ENCODE peak calls at places on chromosome 19, in five cellular contexts. X, H, P, Q and C are unnamed samples.

GRCh38 chr19:55116232-55117062 is 990 bp downstream of the PPP1R12C start:
- DNase-seq in X (peak; percentile 38), H (peak; percentile 68), P (peak; percentile 56), Q (peak; percentile 64), C (peak; percentile 78)

GRCh38 chr19:16066611-16067104 is 9.6 kb upstream of the TPM4 start:
- DNase-seq in X (no peak), H (no peak), P (no peak), Q (peak; percentile 54), C (no peak)

GRCh38 chr19:2271516-2272103 is 10.4 kb downstream of the PEAK3 start:
- DNase-seq in X (no peak), H (peak; percentile 68), P (no peak), Q (peak; percentile 75), C (no peak)

GRCh38 chr19:33418871-33419762 is 45.6 kb downstream of the CEBPG start:
- DNase-seq in X (no peak), H (no peak), P (no peak), Q (no peak), C (no peak)

GRCh38 chr19:13012690-13013608 is 17.7 kb downstream of the NFIX start:
- DNase-seq in X (no peak), H (peak; percentile 80), P (no peak), Q (peak; percentile 77), C (no peak)

GRCh38 chr19:42095814-42096230 is 19.9 kb downstream of the ZNF574 start:
- DNase-seq in X (no peak), H (no peak), P (no peak), Q (no peak), C (no peak)

GRCh38 chr19:3964256-3965194 is 6.4 kb downstream of the DAPK3 start:
- DNase-seq in X (no peak), H (no peak), P (no peak), Q (no peak), C (no peak)

GRCh38 chr19:5694952-5695648 is 5.0 kb downstream of the RPL36 start:
- DNase-seq in X (no peak), H (no peak), P (no peak), Q (no peak), C (no peak)

GRCh38 chr19:44552324-44552723 is 22.8 kb upstream of the CEACAM20 start:
- DNase-seq in X (peak; percentile 35), H (peak; percentile 30), P (peak; percentile 21), Q (peak; percentile 51), C (no peak)

GRCh38 chr19:5563941-5564612 is 3.7 kb downstream of the TINCR start:
- DNase-seq in X (no peak), H (peak; percentile 42), P (no peak), Q (peak; percentile 82), C (no peak)

GRCh38 chr19:52600639-52601024 is 30.5 kb downstream of the ZNF701 start:
- DNase-seq in X (no peak), H (no peak), P (peak; percentile 2), Q (no peak), C (no peak)

GRCh38 chr19:6718741-6719539 is 1.5 kb downstream of the C3 start:
- DNase-seq in X (no peak), H (no peak), P (no peak), Q (peak; percentile 19), C (no peak)

GRCh38 chr19:42122691-42123607 is 9.3 kb downstream of the POU2F2 start:
- DNase-seq in X (peak; percentile 71), H (no peak), P (peak; percentile 76), Q (peak; percentile 75), C (peak; percentile 36)

GRCh38 chr19:55018216-55018615 is 19.8 kb downstream of the GP6 start:
- DNase-seq in X (no peak), H (no peak), P (no peak), Q (no peak), C (no peak)

GRCh38 chr19:44303976-44304568 is 753 bp downstream of the ZNF235 start:
- DNase-seq in X (no peak), H (peak; percentile 57), P (no peak), Q (peak; percentile 58), C (no peak)

GRCh38 chr19:11480927-11481776 is at the start of gene ELAVL3:
- DNase-seq in X (no peak), H (no peak), P (no peak), Q (no peak), C (no peak)

GRCh38 chr19:991174-991931 is 7.2 kb downstream of the WDR18 start:
- DNase-seq in X (peak; percentile 64), H (peak; percentile 47), P (peak; percentile 61), Q (no peak), C (no peak)

GRCh38 chr19:860481-861098 is 1.1 kb downstream of the CFD start:
- DNase-seq in X (peak; percentile 43), H (peak; percentile 78), P (peak; percentile 49), Q (peak; percentile 50), C (peak; percentile 72)

GRCh38 chr19:43779147-43779819 is 1.5 kb downstream of the KCNN4 start:
- DNase-seq in X (no peak), H (no peak), P (no peak), Q (no peak), C (no peak)

GRCh38 chr19:55692681-55693081 is 17.7 kb downstream of the EPN1 start:
- DNase-seq in X (no peak), H (no peak), P (no peak), Q (no peak), C (no peak)

GRCh38 chr19:4492337-4493103 is 20.4 kb downstream of the HDGFL2 start:
- DNase-seq in X (no peak), H (no peak), P (no peak), Q (no peak), C (no peak)

GRCh38 chr19:4583961-4584669 is 24.6 kb upstream of the SEMA6B start:
- DNase-seq in X (peak; percentile 22), H (peak; percentile 66), P (peak; percentile 22), Q (no peak), C (no peak)

GRCh38 chr19:492091-492531 is 4.2 kb upstream of the MADCAM1 start:
- DNase-seq in X (no peak), H (no peak), P (no peak), Q (no peak), C (no peak)

GRCh38 chr19:38704488-38705026 is 39.7 kb downstream of the CAPN12 start:
- DNase-seq in X (no peak), H (no peak), P (no peak), Q (no peak), C (no peak)

GRCh38 chr19:45765365-45766292 is 3.4 kb downstream of the SIX5 start:
- DNase-seq in X (no peak), H (no peak), P (no peak), Q (no peak), C (no peak)

GRCh38 chr19:29614046-29614445 is 8.0 kb downstream of the POP4 start:
- DNase-seq in X (no peak), H (no peak), P (no peak), Q (no peak), C (no peak)

GRCh38 chr19:12496480-12496879 is 11.9 kb upstream of the ZNF709 start:
- DNase-seq in X (no peak), H (no peak), P (no peak), Q (no peak), C (no peak)

GRCh38 chr19:996051-996838 is 4.0 kb upstream of the GRIN3B start:
- DNase-seq in X (peak; percentile 37), H (peak; percentile 72), P (peak; percentile 56), Q (peak; percentile 43), C (no peak)

GRCh38 chr19:405138-405965 is 3.6 kb downstream of the C2CD4C start:
- DNase-seq in X (no peak), H (no peak), P (no peak), Q (no peak), C (no peak)